ENCODE peak calls at places on chromosomes 12 and 14, in six cellular contexts. L is thyroid gland, D is heart left ventricle, X is ovary, Y is transverse colon, O is tibial nerve. C is an unnamed sample.

GRCh38 chr12:2256915-2257314 is 204.1 kb downstream of the CACNA1C start:
- DNase-seq in O (no peak), D (no peak), Y (no peak), X (no peak), L (no peak), C (no peak)

GRCh38 chr12:96427269-96427729 is 27.1 kb upstream of the CDK17 start:
- DNase-seq in L (no peak), Y (peak; percentile 35), O (no peak), D (peak; percentile 60), X (no peak), C (no peak)

GRCh38 chr12:19323768-19324167 is 115.5 kb upstream of the AEBP2 start:
- DNase-seq in D (no peak), Y (no peak), O (no peak), L (no peak), X (no peak), C (no peak)

GRCh38 chr12:81450920-81451739 is 308.0 kb downstream of the PPFIA2 start:
- DNase-seq in O (no peak), X (no peak), L (peak; percentile 47), Y (no peak), D (peak; percentile 28), C (no peak)

GRCh38 chr14:68509188-68509953 is 283.5 kb downstream of the ZFP36L1 start:
- DNase-seq in D (no peak), Y (no peak), L (no peak), X (no peak), O (no peak), C (no peak)

GRCh38 chr14:92259613-92260357 is 63.2 kb upstream of the SLC24A4 start:
- DNase-seq in O (no peak), Y (no peak), L (no peak), X (no peak), D (no peak), C (no peak)

GRCh38 chr12:119669744-119670472 is 2.0 kb downstream of the PRKAB1 start:
- DNase-seq in D (no peak), Y (peak; percentile 70), L (no peak), O (no peak), X (no peak), C (no peak)

GRCh38 chr12:102539651-102540553 is 59.5 kb upstream of the IGF1 start:
- DNase-seq in L (no peak), Y (no peak), D (no peak), X (no peak), O (no peak), C (no peak)

GRCh38 chr12:54173906-54174471 is 14.8 kb downstream of the SMUG1 start:
- DNase-seq in Y (no peak), L (no peak), O (no peak), X (no peak), D (no peak), C (no peak)

GRCh38 chr14:96039633-96040311 is 610 bp downstream of the C14orf132 start:
- DNase-seq in D (peak; percentile 31), Y (no peak), O (no peak), X (no peak), L (peak; percentile 5), C (peak; percentile 47)

GRCh38 chr12:2284857-2285256 is 232.1 kb downstream of the CACNA1C start:
- DNase-seq in L (peak; percentile 63), X (peak; percentile 57), O (peak; percentile 52), Y (peak; percentile 83), D (peak; percentile 90), C (peak; percentile 66)

GRCh38 chr12:116160883-116161458 is 116.5 kb downstream of the MED13L start:
- DNase-seq in Y (no peak), L (no peak), D (no peak), O (no peak), X (no peak), C (no peak)

GRCh38 chr12:94289551-94290312 is 141.4 kb downstream of the PLXNC1 start:
- DNase-seq in X (peak; percentile 68), O (no peak), L (peak; percentile 75), Y (no peak), D (no peak), C (no peak)

GRCh38 chr12:87112946-87113345 is 856.8 kb upstream of the MGAT4C start:
- DNase-seq in D (no peak), X (no peak), O (no peak), Y (no peak), L (no peak), C (no peak)

GRCh38 chr12:48994224-48995060 is 4.7 kb downstream of the DDN start:
- DNase-seq in D (no peak), O (no peak), L (no peak), X (no peak), Y (no peak), C (no peak)

GRCh38 chr14:64994540-64994939 is 7.8 kb downstream of the FNTB start:
- DNase-seq in L (no peak), D (no peak), Y (no peak), X (no peak), O (no peak), C (no peak)

GRCh38 chr14:45838597-45838996 is 585.6 kb upstream of the MIS18BP1 start:
- DNase-seq in O (no peak), X (no peak), L (peak; percentile 1), D (no peak), Y (no peak), C (no peak)

GRCh38 chr14:68576496-68577244 is 216.2 kb downstream of the ZFP36L1 start:
- DNase-seq in L (no peak), X (no peak), O (no peak), D (no peak), Y (no peak), C (no peak)

GRCh38 chr12:6925543-6926279 is 2.0 kb upstream of the ATN1 start:
- DNase-seq in D (peak; percentile 81), O (peak; percentile 52), X (peak; percentile 84), Y (peak; percentile 76), L (peak; percentile 82), C (peak; percentile 82)
- TF ChIP-seq POLR2A in D (no peak), O (no peak), X (peak; percentile 38), Y (no peak), L (peak; percentile 72), C (no peak)

GRCh38 chr12:89737000-89737399 is 28.4 kb upstream of the ATP2B1 start:
- DNase-seq in O (no peak), X (no peak), D (no peak), Y (no peak), L (no peak), C (no peak)

GRCh38 chr12:89731064-89731463 is 22.4 kb upstream of the ATP2B1 start:
- DNase-seq in Y (no peak), O (no peak), L (no peak), D (no peak), X (no peak), C (no peak)

GRCh38 chr12:89732511-89732910 is 23.9 kb upstream of the ATP2B1 start:
- DNase-seq in O (no peak), L (no peak), D (no peak), Y (no peak), X (no peak), C (no peak)

GRCh38 chr12:89731614-89732013 is 23.0 kb upstream of the ATP2B1 start:
- DNase-seq in Y (no peak), L (no peak), O (no peak), X (no peak), D (no peak), C (no peak)

GRCh38 chr12:89733579-89734201 is 25.1 kb upstream of the ATP2B1 start:
- DNase-seq in O (no peak), L (no peak), X (no peak), Y (no peak), D (no peak), C (no peak)
- H3K27me3 ChIP-seq in O (no peaks in the 10 kb centered on the region), L (no peaks in the 10 kb centered on the region), X (no peaks in the 10 kb centered on the region), Y (no peaks in the 10 kb centered on the region), D (no peaks in the 10 kb centered on the region), C (no peaks in the 10 kb centered on the region)

DNA sequence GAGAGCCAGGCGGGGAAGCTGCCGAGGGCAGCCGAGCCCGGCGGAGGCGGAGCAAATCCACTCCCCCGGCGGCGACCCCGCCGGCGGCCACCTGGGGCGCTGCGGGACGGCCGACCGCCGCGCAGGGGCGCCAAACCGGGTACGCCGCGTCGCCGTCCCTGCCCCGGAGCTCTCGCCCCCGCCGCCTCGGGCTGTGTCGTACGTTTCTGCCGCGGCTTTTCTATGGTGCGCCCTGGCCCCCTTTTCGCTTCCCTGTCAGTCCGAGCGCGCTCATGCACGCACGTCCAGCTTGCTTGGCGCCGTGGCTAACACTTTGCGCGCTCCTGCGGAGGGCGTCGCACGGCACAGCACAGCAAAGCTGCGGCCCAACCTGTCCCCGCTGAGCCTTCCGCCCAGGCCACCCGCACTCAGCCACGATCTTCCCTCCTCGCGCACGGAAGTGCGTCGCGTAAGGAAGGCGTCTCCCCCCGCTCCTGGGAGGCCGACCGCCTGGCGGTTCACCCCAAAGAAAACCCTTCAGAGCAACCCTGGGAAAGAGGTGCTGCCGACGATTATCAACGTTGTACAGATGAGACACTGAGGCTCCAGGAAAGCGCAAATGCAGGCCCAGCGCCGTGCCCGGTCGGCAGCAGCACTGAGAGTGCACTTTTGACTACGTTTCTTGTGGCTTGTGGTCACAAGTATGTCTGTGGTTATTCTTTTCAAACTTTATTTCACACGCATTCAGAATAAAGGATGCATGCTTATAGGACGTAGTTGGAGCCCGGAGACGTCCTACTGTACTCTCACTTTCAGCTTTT is at the start of gene HECTD1:
- DNase-seq in Y (peak; percentile 93), L (peak; percentile 93), O (peak; percentile 48), D (peak; percentile 95), X (peak; percentile 93), C (peak; percentile 95)
- TF ChIP-seq POLR2A in Y (peak; percentile 82), L (peak; percentile 73), O (peak; percentile 27), D (no peak), X (peak; percentile 24), C (peak; percentile 89)

DNA sequence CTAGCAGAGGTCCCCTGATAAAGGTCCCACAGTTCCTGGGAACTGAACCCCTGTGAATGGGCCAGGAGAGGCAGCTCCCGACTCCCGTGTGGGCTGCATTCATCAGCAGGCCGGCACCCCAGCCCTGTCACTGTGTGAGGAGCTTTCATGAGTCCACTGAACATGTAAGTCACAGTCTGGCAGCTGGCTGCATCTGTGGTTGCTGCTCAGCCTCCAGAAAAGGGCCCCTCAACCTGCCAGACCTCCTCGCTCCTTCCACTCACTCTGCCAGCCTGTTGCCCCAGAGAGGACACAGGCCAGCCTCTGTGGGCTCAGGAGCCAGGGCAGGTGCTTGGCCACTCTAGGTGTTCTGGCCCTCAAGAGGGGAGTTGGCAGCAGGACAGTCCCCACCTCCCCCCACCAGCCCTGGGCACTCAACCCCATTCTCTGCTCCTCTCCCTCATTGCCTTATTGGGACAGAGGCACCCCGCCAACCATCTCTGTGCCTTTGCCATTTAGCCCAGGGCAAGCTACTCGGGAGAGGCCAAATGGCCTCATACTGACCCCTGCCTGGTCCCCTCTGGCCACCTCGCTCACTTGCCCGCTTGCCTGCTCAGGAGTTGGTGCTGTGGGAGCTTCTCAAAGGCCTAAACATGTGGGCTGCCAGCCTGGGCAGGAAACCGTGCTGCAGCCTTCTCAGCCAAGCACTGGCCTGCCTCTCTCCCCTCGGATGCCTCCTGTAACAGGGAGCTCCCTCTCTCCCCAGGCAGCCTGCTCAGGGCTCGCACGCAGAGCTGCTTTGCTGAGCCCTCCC is 1.9 kb downstream of the RTL1 start:
- DNase-seq in O (no peak), Y (no peak), D (no peak), L (no peak), X (peak; percentile 11), C (no peak)
- H3K27me3 ChIP-seq in O (peaks cover 61% of the 10 kb centered on the region), Y (peaks cover 85% of the 10 kb centered on the region), D (peaks cover 80% of the 10 kb centered on the region), L (no peaks in the 10 kb centered on the region), X (no peaks in the 10 kb centered on the region), C (no peaks in the 10 kb centered on the region)

GRCh38 chr12:108734200-108734906 is 3.0 kb upstream of the CORO1C start:
- DNase-seq in X (no peak), D (no peak), Y (peak; percentile 82), L (no peak), O (no peak), C (peak; percentile 64)
- TF ChIP-seq POLR2A in X (no peak), D (no peak), Y (peak; percentile 51), L (no peak), O (no peak), C (peak; percentile 85)

C was measured in right lobe of liver.